ENCODE peak calls at places on chromosomes 12 and 14, in nine cellular contexts. Y, B, U, I, O, K, R, H and V are unnamed samples.

GRCh38 chr12:1593232-1594044 is 943 bp downstream of the FBXL14 start:
- DNase-seq in Y (peak), K (peak), B (no peak), U (no peak), O (no peak), H (peak), I (no peak), R (no peak), V (no peak)

GRCh38 chr12:29455087-29455486 is 42.4 kb downstream of the OVCH1 start:
- DNase-seq in R (no peak), B (no peak), K (no peak), Y (no peak), O (no peak), H (no peak), I (no peak), U (no peak), V (no peak)

GRCh38 chr14:91744068-91744480 is 12.2 kb upstream of the CATSPERB start:
- DNase-seq in R (no peak), I (peak), H (no peak), K (no peak), O (no peak), B (no peak), Y (no peak), U (peak), V (no peak)

GRCh38 chr14:58873228-58873953 is 235.6 kb downstream of the DACT1 start:
- DNase-seq in U (no peak), K (no peak), Y (no peak), O (no peak), R (no peak), I (no peak), B (no peak), H (no peak), V (no peak)

GRCh38 chr14:96307434-96307833 is 51.4 kb downstream of the BDKRB1 start:
- DNase-seq in B (no peak), O (no peak), I (no peak), Y (no peak), R (peak), U (no peak), H (no peak), K (no peak), V (no peak)

GRCh38 chr12:93848453-93849120 is 171.4 kb downstream of the CRADD start:
- DNase-seq in H (no peak), K (peak), I (no peak), O (no peak), U (no peak), R (no peak), B (no peak), Y (peak), V (no peak)

GRCh38 chr14:36505892-36506731 is 13.9 kb downstream of the NKX2-1 start:
- DNase-seq in H (peak), I (no peak), U (no peak), R (no peak), Y (no peak), O (no peak), B (no peak), K (peak), V (peak)

GRCh38 chr12:123319826-123320225 is 44.8 kb downstream of the SBNO1 start:
- DNase-seq in I (no peak), H (no peak), K (no peak), O (no peak), Y (no peak), R (no peak), B (no peak), U (no peak), V (no peak)

GRCh38 chr12:5480218-5480952 is 48.5 kb downstream of the NTF3 start:
- DNase-seq in O (peak), K (no peak), U (no peak), B (no peak), H (no peak), I (no peak), R (no peak), Y (no peak), V (no peak)

GRCh38 chr12:116800918-116801317 is 62.8 kb downstream of the RNFT2 start:
- DNase-seq in O (no peak), I (no peak), B (no peak), U (no peak), H (no peak), K (no peak), R (no peak), Y (no peak), V (no peak)

GRCh38 chr14:102363182-102363952 is 626 bp downstream of the TECPR2 start:
- DNase-seq in K (no peak), O (no peak), Y (peak), H (no peak), R (peak), B (peak), U (no peak), I (peak), V (peak)

GRCh38 chr14:94970937-94971730 is 186.2 kb downstream of the DICER1 start:
- DNase-seq in R (no peak), B (no peak), U (no peak), Y (no peak), H (no peak), O (no peak), K (no peak), I (peak), V (no peak)

GRCh38 chr12:3117628-3118027 is 40.4 kb downstream of the TSPAN9 start:
- DNase-seq in R (no peak), K (no peak), B (peak), I (peak), U (no peak), Y (no peak), H (no peak), O (peak), V (no peak)

GRCh38 chr12:124428792-124429281 is 133.9 kb downstream of the RFLNA start:
- DNase-seq in Y (no peak), R (no peak), U (no peak), B (no peak), I (peak), O (no peak), K (no peak), H (no peak), V (no peak)

GRCh38 chr12:50662121-50662480 is 101.8 kb upstream of the ATF1 start:
- DNase-seq in I (no peak), O (no peak), H (no peak), K (no peak), R (no peak), U (no peak), B (no peak), Y (no peak), V (no peak)

GRCh38 chr14:37237735-37238200 is 40.0 kb downstream of the MIPOL1 start:
- DNase-seq in I (no peak), K (no peak), O (no peak), Y (no peak), H (no peak), U (no peak), B (no peak), R (no peak), V (no peak)

GRCh38 chr14:50058112-50058511 is 58.3 kb downstream of the VCPKMT start:
- DNase-seq in O (no peak), I (no peak), R (no peak), Y (no peak), K (no peak), U (no peak), H (no peak), B (no peak), V (no peak)

GRCh38 chr14:41604793-41605534 is 1.7 kb upstream of the LRFN5 start:
- DNase-seq in O (peak), B (no peak), U (no peak), Y (peak), R (no peak), K (peak), H (no peak), I (peak), V (no peak)

GRCh38 chr12:62758216-62758615 is 176.7 kb downstream of the PPM1H start:
- DNase-seq in H (no peak), I (peak), Y (no peak), O (peak), B (peak), K (no peak), R (no peak), U (no peak), V (no peak)

GRCh38 chr14:80906336-80906735 is 35.2 kb downstream of the CEP128 start:
- DNase-seq in O (no peak), H (no peak), R (no peak), I (no peak), U (no peak), B (no peak), K (no peak), Y (no peak), V (no peak)

GRCh38 chr12:93183940-93184663 is 193.6 kb upstream of the NUDT4 start:
- DNase-seq in B (no peak), I (peak), R (no peak), O (no peak), U (no peak), Y (peak), H (peak), K (no peak), V (peak)

GRCh38 chr14:35231207-35231755 is 60.9 kb upstream of the PSMA6 start:
- DNase-seq in K (no peak), B (no peak), O (no peak), Y (no peak), R (no peak), I (peak), U (no peak), H (no peak), V (no peak)

GRCh38 chr14:35224615-35225014 is 67.6 kb upstream of the PSMA6 start:
- DNase-seq in Y (no peak), K (no peak), B (no peak), H (no peak), R (no peak), U (no peak), I (no peak), O (no peak), V (no peak)

GRCh38 chr14:35229084-35229483 is 63.1 kb upstream of the PSMA6 start:
- DNase-seq in U (no peak), I (no peak), Y (no peak), H (no peak), K (no peak), B (no peak), O (no peak), R (no peak), V (no peak)

GRCh38 chr14:35234007-35234406 is 58.2 kb upstream of the PSMA6 start:
- DNase-seq in I (peak), K (no peak), O (peak), B (no peak), R (no peak), Y (no peak), H (no peak), U (no peak), V (no peak)

GRCh38 chr14:35229495-35230089 is 62.6 kb upstream of the PSMA6 start:
- DNase-seq in H (no peak), B (no peak), U (no peak), K (no peak), R (peak), O (no peak), Y (no peak), I (peak), V (peak)
- TF ChIP-seq CTCF in H (no peak), B (peak), U (peak), K (peak), R (peak), O (no peak), Y (peak), I (peak), V (peak)

DNA sequence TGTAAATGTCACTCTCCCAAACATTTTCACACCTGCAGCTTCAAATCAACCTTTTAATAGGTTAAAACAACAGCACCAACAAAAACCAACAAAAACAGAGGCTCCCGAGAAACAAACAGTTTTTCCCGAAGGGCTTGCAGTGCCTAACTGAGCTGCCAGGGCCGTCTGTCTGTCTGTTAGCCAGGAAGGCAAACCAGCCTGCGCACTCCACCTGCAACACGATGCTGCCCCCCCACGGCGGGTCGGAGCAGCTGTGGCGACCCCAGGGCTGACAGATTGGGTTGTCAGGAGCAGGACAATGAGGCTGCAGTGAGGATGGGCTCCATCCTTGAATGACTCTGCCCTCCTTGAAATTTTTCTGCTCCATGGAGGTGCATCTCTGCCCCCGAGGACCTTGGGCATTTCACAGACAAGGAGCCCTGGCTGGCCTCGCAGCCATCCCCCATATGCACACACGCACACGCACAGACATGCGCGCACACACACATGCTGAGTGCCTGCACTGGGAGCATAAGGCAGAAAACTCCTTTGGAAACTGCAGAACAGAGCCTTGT is 2.6 kb downstream of the RTL1 start:
- DNase-seq in U (peak), H (no peak), R (peak), K (no peak), B (no peak), I (no peak), Y (peak), O (no peak), V (no peak)
- TF ChIP-seq CTCF in U (peak), H (no peak), R (peak), K (no peak), B (peak), I (peak), Y (peak), O (peak), V (peak)

DNA sequence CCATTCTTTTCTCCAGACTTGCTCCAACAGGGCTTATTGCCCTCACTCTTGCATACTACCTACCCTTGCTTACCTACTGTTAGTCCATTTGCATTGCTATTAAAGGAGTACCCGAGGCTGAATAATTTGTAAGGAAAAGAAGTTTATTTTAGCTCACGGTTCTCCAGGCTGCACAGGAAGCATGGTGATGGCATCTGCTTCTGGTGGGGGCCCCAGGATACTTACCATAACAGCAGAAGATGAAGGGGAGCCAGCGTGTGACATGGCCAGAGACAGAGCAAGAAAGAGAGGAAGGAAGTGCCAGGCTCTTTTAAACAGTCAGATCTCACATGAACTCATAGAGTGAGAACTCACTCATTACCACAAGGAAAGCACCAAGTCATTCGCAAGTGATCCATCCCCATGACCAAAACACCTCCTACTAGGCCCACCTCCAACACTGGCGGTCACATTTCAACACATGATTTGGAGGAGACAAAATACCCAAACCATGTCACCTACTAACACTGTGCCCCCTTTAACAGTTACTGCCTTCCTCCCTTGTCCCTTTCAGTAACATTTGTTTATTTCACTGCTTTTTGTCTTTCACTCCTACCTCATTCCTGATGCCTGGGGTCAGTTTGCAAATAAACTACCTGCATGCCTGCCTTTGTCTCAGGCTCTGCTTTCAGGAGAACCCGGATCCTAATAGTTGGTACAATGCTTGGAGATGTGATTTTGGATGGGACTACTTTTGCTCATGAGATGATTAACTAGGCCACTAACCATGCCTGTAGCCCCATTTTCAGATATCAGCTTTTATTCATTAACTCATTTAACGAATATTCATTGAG is 41.6 kb upstream of the CSRP2 start:
- DNase-seq in Y (no peak), U (no peak), H (no peak), O (no peak), R (no peak), K (no peak), B (no peak), I (no peak), V (no peak)
- TF ChIP-seq CTCF in Y (no peak), U (no peak), H (no peak), O (no peak), R (no peak), K (no peak), B (no peak), I (no peak), V (no peak)

GRCh38 chr14:100282083-100282350 is 24.2 kb downstream of the SLC25A29 start:
- DNase-seq in U (no peak), H (no peak), K (no peak), O (no peak), R (no peak), I (no peak), B (no peak), Y (no peak), V (no peak)

GRCh38 chr14:100279133-100279532 is 27.1 kb downstream of the SLC25A29 start:
- DNase-seq in K (no peak), R (no peak), U (no peak), H (no peak), Y (no peak), B (no peak), I (no peak), O (no peak), V (no peak)

GRCh38 chr14:100281286-100282082 is 24.8 kb downstream of the SLC25A29 start:
- DNase-seq in I (no peak), O (no peak), U (no peak), H (no peak), K (no peak), Y (no peak), B (no peak), R (no peak), V (no peak)

GRCh38 chr14:100279563-100279962 is 26.7 kb downstream of the SLC25A29 start:
- DNase-seq in K (no peak), Y (no peak), R (no peak), I (no peak), B (no peak), O (no peak), U (no peak), H (no peak), V (no peak)

DNA sequence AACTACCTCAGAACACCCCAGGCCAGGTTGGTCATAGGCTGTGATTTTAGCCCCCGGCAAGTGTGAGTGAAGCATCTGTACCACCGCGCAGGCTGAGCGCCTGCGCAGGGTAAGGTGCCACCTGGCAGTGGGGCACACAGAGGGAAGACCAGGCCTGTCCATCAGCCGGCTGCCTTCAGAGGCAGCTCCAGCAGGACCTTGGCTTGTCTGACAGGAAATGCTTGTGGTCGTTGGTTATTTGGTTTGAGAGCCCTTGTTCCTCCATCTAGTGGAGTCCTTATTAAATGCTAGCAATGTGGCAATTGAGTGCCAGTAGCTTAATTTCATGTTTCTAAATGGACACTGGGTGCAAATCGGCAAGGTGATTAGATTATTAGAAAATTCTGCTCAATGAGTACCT is 27.5 kb downstream of the SLC25A29 start:
- DNase-seq in R (no peak), B (peak), I (peak), K (no peak), O (peak), H (peak), U (no peak), Y (peak), V (peak)
- TF ChIP-seq CTCF in R (no peak), B (peak), I (peak), K (no peak), O (peak), H (no peak), U (no peak), Y (no peak), V (no peak)

DNA sequence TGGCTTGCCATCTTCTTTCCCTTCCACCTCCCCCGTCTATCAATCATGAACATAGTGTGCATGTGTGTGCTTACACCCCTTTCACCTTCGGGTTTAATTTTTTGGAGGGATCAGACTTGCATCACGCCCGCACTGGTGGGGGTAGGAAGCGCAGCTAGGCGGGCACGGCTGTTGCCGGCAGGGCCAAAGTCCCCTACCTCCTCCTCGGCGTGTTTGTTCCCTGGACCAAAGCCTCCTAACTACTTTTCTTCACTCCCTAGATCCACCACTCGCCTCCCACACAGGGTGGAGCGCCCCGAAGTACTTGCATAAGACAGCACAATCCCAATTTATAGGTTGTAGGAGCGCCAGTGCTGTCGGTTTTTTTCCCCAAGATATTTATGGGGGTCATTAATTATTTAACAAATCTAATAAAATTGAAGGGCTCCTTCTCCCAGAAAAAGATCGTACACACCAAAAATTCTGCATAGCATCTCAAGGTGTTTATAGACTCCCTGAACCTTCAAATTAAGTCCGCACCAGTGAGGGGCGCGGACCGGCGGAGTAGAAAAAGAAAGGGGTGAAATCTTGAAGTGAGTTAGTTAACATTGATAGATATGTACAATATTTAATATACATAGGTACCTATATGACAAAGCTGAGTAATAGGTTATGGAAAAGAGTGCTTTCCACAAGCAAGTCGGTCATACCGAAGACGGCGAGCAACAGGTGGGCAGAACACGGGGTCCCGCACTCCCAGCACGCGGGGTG is 714 bp downstream of the PKP2 start:
- DNase-seq in O (no peak), B (no peak), U (no peak), H (no peak), Y (no peak), R (peak), I (no peak), K (no peak), V (no peak)
- TF ChIP-seq CTCF in O (no peak), B (peak), U (no peak), H (no peak), Y (peak), R (no peak), I (no peak), K (no peak), V (no peak)

GRCh38 chr14:75141062-75141461 is 14.2 kb upstream of the NEK9 start:
- DNase-seq in H (no peak), R (no peak), O (no peak), K (no peak), Y (no peak), B (no peak), I (no peak), U (no peak), V (no peak)

GRCh38 chr14:75140620-75141019 is 13.8 kb upstream of the NEK9 start:
- DNase-seq in O (no peak), H (no peak), R (no peak), Y (no peak), I (no peak), U (no peak), B (no peak), K (no peak), V (no peak)

GRCh38 chr14:75143761-75144527 is 17.1 kb upstream of the NEK9 start:
- DNase-seq in B (no peak), I (no peak), U (no peak), O (no peak), R (no peak), H (no peak), Y (no peak), K (no peak), V (no peak)

GRCh38 chr14:75142494-75142893 is 15.6 kb upstream of the NEK9 start:
- DNase-seq in R (no peak), Y (no peak), U (no peak), H (no peak), I (no peak), B (no peak), K (no peak), O (no peak), V (no peak)

GRCh38 chr14:75141967-75142366 is 15.1 kb upstream of the NEK9 start:
- DNase-seq in B (peak), I (peak), R (no peak), O (no peak), H (no peak), K (no peak), U (no peak), Y (no peak), V (no peak)
- TF ChIP-seq CTCF in B (peak), I (peak), R (peak), O (peak), H (peak), K (no peak), U (peak), Y (peak), V (peak)